ENCODE peak calls at places on chromosomes 16 and 17, in five cellular contexts. One of them, this sample, is unnamed.

GRCh38 chr17:57357830-57358426 is 101.6 kb downstream of the MSI2 start:
- DNase-seq in head of caudate nucleus: no peak
- DNase-seq in lung: no peak
- DNase-seq in posterior cingulate gyrus: no peak
- DNase-seq in left colon: no peak
- DNase-seq in this sample: no peak

GRCh38 chr17:74212913-74213791 is at the start of gene TTYH2:
- DNase-seq in head of caudate nucleus: peak
- DNase-seq in lung: peak
- DNase-seq in posterior cingulate gyrus: peak
- DNase-seq in left colon: peak
- DNase-seq in this sample: peak

GRCh38 chr17:69608808-69609494 is 194.5 kb downstream of the MAP2K6 start:
- DNase-seq in head of caudate nucleus: no peak
- DNase-seq in lung: no peak
- DNase-seq in posterior cingulate gyrus: no peak
- DNase-seq in left colon: no peak
- DNase-seq in this sample: no peak

GRCh38 chr17:75555679-75556153 is 30.2 kb downstream of the LLGL2 start:
- DNase-seq in head of caudate nucleus: no peak
- DNase-seq in lung: no peak
- DNase-seq in posterior cingulate gyrus: no peak
- DNase-seq in left colon: peak
- DNase-seq in this sample: no peak

GRCh38 chr17:72556944-72557826 is 436.4 kb downstream of the SOX9 start:
- DNase-seq in head of caudate nucleus: peak
- DNase-seq in lung: peak
- DNase-seq in posterior cingulate gyrus: peak
- DNase-seq in left colon: peak
- DNase-seq in this sample: peak

GRCh38 chr17:52158450-52159042 is at the start of gene CA10:
- DNase-seq in head of caudate nucleus: no peak
- DNase-seq in lung: no peak
- DNase-seq in posterior cingulate gyrus: no peak
- DNase-seq in left colon: no peak
- DNase-seq in this sample: peak

GRCh38 chr17:78923660-78924453 is 1.3 kb downstream of the TIMP2 start:
- DNase-seq in head of caudate nucleus: no peak
- DNase-seq in lung: peak
- DNase-seq in posterior cingulate gyrus: no peak
- DNase-seq in left colon: peak
- DNase-seq in this sample: no peak

GRCh38 chr17:78717431-78717980 is 64.6 kb downstream of the CYTH1 start:
- DNase-seq in head of caudate nucleus: peak
- DNase-seq in lung: no peak
- DNase-seq in posterior cingulate gyrus: peak
- DNase-seq in left colon: no peak
- DNase-seq in this sample: peak

GRCh38 chr17:32111141-32111771 is 31.0 kb upstream of the RHOT1 start:
- DNase-seq in head of caudate nucleus: peak
- DNase-seq in lung: peak
- DNase-seq in posterior cingulate gyrus: no peak
- DNase-seq in left colon: peak
- DNase-seq in this sample: no peak

GRCh38 chr17:27600471-27600870 is 30.5 kb upstream of the LGALS9 start:
- DNase-seq in head of caudate nucleus: no peak
- DNase-seq in lung: no peak
- DNase-seq in posterior cingulate gyrus: no peak
- DNase-seq in left colon: no peak
- DNase-seq in this sample: no peak

GRCh38 chr17:71427801-71428200 is 693.0 kb upstream of the SOX9 start:
- DNase-seq in head of caudate nucleus: no peak
- DNase-seq in lung: no peak
- DNase-seq in posterior cingulate gyrus: no peak
- DNase-seq in left colon: no peak
- DNase-seq in this sample: no peak

GRCh38 chr16:58338205-58338604 is 43.4 kb upstream of the PRSS54 start:
- DNase-seq in head of caudate nucleus: no peak
- DNase-seq in lung: no peak
- DNase-seq in posterior cingulate gyrus: no peak
- DNase-seq in left colon: no peak
- DNase-seq in this sample: no peak